ENCODE peak calls at places on chromosomes 6 and 20, in four cellular contexts. V is K562, P is GM12878, Z is HepG2. B is an unnamed sample.

GRCh38 chr6:148432405-148433195 is 90.0 kb downstream of the SASH1 start:
- DNase-seq in V (no peak), Z (no peak), P (no peak), B (no peak)

GRCh38 chr20:53569606-53570307 is 23.9 kb downstream of the ZNF217 start:
- DNase-seq in P (no peak), Z (no peak), V (no peak), B (no peak)

GRCh38 chr6:125019873-125020272 is 57.6 kb downstream of the RNF217 start:
- DNase-seq in Z (no peak), P (no peak), V (no peak), B (peak; percentile 16)

GRCh38 chr6:80134065-80134464 is 27.6 kb downstream of the BCKDHB start:
- DNase-seq in Z (no peak), V (no peak), P (no peak), B (no peak)

GRCh38 chr6:122947355-122947754 is 48.7 kb upstream of the CLVS2 start:
- DNase-seq in P (no peak), Z (no peak), V (no peak), B (peak; percentile 32)

GRCh38 chr6:39073471-39074355 is 25.1 kb downstream of the GLP1R start:
- DNase-seq in P (no peak), Z (no peak), V (no peak), B (no peak)

GRCh38 chr6:143485967-143486366 is 25.6 kb downstream of the FUCA2 start:
- DNase-seq in V (no peak), Z (no peak), P (no peak), B (no peak)

GRCh38 chr6:138004423-138005287 is 102.6 kb downstream of the PERP start:
- DNase-seq in V (no peak), P (peak; percentile 28), Z (peak; percentile 35), B (no peak)

GRCh38 chr6:37979392-37980221 is 160.1 kb downstream of the ZFAND3 start:
- DNase-seq in Z (no peak), P (no peak), V (no peak), B (no peak)

GRCh38 chr20:13220857-13221297 is at the start of gene ISM1:
- DNase-seq in P (no peak), V (no peak), Z (no peak), B (peak; percentile 36)

GRCh38 chr6:4370066-4370465 is 234.7 kb upstream of the ECI2 start:
- DNase-seq in Z (no peak), P (no peak), V (no peak), B (no peak)

GRCh38 chr6:10463491-10464481 is 48.9 kb upstream of the TFAP2A start:
- DNase-seq in Z (no peak), V (peak; percentile 23), P (no peak), B (no peak)

GRCh38 chr6:72769459-72770125 is 147.7 kb downstream of the KCNQ5 start:
- DNase-seq in P (no peak), Z (no peak), V (no peak), B (no peak)

GRCh38 chr6:144742779-144743178 is 457.6 kb downstream of the UTRN start:
- DNase-seq in V (no peak), P (no peak), Z (no peak), B (no peak)

GRCh38 chr20:21145424-21145823 is 19.5 kb downstream of the KIZ start:
- DNase-seq in Z (no peak), V (no peak), P (no peak), B (no peak)

GRCh38 chr6:73180076-73180717 is 45.1 kb downstream of the KHDC1L start:
- DNase-seq in P (no peak), V (no peak), Z (no peak), B (no peak)

GRCh38 chr20:4961746-4962145 is 39.6 kb downstream of the SLC23A2 start:
- DNase-seq in P (no peak), Z (peak; percentile 99), V (no peak), B (no peak)

GRCh38 chr6:138824482-138825134 is 28.7 kb downstream of the ECT2L start:
- DNase-seq in P (no peak), V (no peak), Z (peak; percentile 25), B (no peak)

GRCh38 chr6:63964347-63964746 is 328.7 kb downstream of the PHF3 start:
- DNase-seq in Z (no peak), V (no peak), P (no peak), B (no peak)

GRCh38 chr6:108118791-108119211 is 44.3 kb upstream of the OSTM1 start:
- DNase-seq in Z (no peak), P (no peak), V (no peak), B (no peak)

GRCh38 chr6:146857180-146857959 is 258.6 kb downstream of the ADGB start:
- DNase-seq in P (no peak), Z (peak; percentile 63), V (peak; percentile 87), B (peak; percentile 84)
- TF ChIP-seq TCF7 in P (no peak), Z (no peak), V (no peak), B (no peak)

DNA sequence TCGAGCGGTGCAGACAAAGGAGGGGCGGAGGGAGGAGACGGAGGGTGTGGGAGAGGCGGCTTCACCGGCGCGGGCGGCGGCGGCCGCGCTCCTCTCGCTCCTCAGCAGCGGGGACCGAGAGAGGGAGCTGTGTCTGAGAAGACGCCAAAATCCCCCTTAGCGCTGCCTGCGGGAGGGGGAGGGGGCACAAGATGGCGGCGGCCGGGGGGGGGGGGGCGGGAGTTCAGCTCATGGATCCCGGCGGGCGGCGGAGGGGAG is 260 bp downstream of the ADNP start:
- DNase-seq in Z (no peak), P (no peak), V (peak; percentile 75), B (no peak)
- TF ChIP-seq CBFB in Z (no peak), P (no peak), V (no peak), B (no peak)

GRCh38 chr6:46329568-46329967 is 158.8 kb upstream of the ENPP5 start:
- DNase-seq in V (no peak), P (no peak), Z (no peak), B (no peak)

GRCh38 chr6:46325561-46326525 is 155.1 kb upstream of the ENPP5 start:
- DNase-seq in Z (no peak), V (no peak), P (no peak), B (no peak)

GRCh38 chr6:46324706-46325105 is 153.9 kb upstream of the ENPP5 start:
- DNase-seq in Z (no peak), P (no peak), V (no peak), B (no peak)

GRCh38 chr6:46323966-46324622 is 153.3 kb upstream of the ENPP5 start:
- DNase-seq in Z (no peak), V (no peak), P (no peak), B (no peak)

GRCh38 chr6:46327769-46328168 is 157.0 kb upstream of the ENPP5 start:
- DNase-seq in Z (no peak), V (no peak), P (no peak), B (no peak)
- TF ChIP-seq TCF7 in Z (no peak), V (no peak), P (no peak), B (no peak)

GRCh38 chr6:5752282-5752681 is 254.4 kb downstream of the NRN1 start:
- DNase-seq in Z (no peak), V (no peak), P (no peak), B (no peak)
- TF ChIP-seq CBFB in Z (no peak), V (no peak), P (no peak), B (no peak)

DNA sequence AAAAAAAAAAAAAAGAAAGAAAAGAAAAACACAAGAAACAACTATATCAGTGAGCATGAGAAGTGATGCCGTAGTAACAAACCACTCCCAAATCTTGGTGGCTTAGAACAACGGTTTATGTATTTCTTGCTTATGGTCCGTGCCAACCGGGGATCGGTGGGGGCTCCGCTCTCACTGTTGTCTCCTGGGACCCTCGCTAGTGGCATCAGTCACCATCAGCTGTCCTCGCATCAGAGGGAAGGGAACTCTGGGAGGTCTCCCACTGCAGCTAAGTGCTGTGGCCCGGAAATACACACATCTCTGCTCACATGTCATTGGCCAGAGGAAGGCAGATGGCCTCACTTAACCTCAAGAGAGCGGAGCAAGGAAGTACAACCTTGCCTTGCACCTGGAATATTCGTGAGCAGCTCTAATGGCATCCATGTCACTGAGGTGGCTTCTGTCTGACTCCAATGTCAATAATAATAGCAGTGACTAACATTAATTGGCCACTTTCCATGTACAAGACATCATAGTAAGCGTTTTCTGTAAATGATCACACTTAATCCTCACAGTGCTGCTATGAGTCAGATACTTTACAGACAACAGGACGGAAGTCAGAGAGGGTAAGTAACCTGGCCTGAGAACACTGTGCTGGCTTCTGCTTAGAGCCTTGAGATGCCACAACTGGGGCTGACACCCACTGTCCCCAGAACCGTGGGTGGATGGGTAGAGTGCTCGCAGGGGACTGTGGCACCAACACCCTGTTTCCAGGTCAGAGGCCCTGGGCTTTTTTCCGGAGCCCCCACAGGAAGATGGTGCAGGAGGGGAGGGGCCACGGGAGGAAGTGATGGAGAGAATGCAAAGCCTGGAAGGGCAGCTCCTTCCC is 5.9 kb downstream of the LHFPL5 start:
- DNase-seq in Z (peak; percentile 30), V (no peak), P (no peak), B (no peak)
- TF ChIP-seq TCF7 in Z (no peak), V (no peak), P (no peak), B (no peak)

GRCh38 chr6:146868671-146869209 is 270.0 kb downstream of the ADGB start:
- DNase-seq in P (no peak), V (no peak), Z (no peak), B (no peak)
- TF ChIP-seq CBFB in P (no peak), V (no peak), Z (no peak), B (no peak)

B was measured in WTC11.